ENCODE peak calls at places on chromosomes 7 and 10, in eight cellular contexts. A is GM12891, R is NCI-H2029, B is testis, H is DMS79, Y is GOT3, D is posterior vena cava, J is islet precursor cell. T is an unnamed sample.

GRCh38 chr10:116669832-116670644 is 49.3 kb downstream of the PNLIPRP2 start:
- DNase-seq in D (peak; percentile 73), R (no peak), J (peak; percentile 94), B (peak; percentile 45), H (peak; percentile 30), Y (no peak), A (no peak), T (no peak)

GRCh38 chr7:105454058-105454739 is 65.5 kb upstream of the SRPK2 start:
- DNase-seq in A (no peak), J (no peak), H (no peak), Y (no peak), D (no peak), R (no peak), B (no peak), T (no peak)

GRCh38 chr10:22590115-22590514 is 124.3 kb downstream of the PIP4K2A start:
- DNase-seq in H (no peak), B (no peak), A (no peak), R (no peak), Y (no peak), J (no peak), D (no peak), T (no peak)

GRCh38 chr10:33010132-33011037 is 52.4 kb upstream of the ITGB1 start:
- DNase-seq in R (no peak), A (no peak), D (no peak), J (peak; percentile 97), H (no peak), Y (no peak), B (no peak), T (no peak)

GRCh38 chr7:1368682-1369571 is 90.3 kb downstream of the MICALL2 start:
- DNase-seq in Y (no peak), B (peak; percentile 82), R (no peak), H (no peak), A (peak; percentile 75), J (peak; percentile 93), D (no peak), T (no peak)

GRCh38 chr10:27724287-27724686 is 21.3 kb downstream of the MKX start:
- DNase-seq in R (no peak), H (no peak), D (no peak), Y (no peak), B (no peak), A (no peak), J (no peak), T (peak; percentile 42)

GRCh38 chr10:71547290-71547689 is 150.6 kb downstream of the CDH23 start:
- DNase-seq in D (no peak), B (no peak), H (no peak), R (no peak), A (no peak), Y (no peak), J (no peak), T (no peak)

GRCh38 chr10:19063991-19064390 is 15.4 kb downstream of the MALRD1 start:
- DNase-seq in A (no peak), H (no peak), R (no peak), J (no peak), D (no peak), B (no peak), Y (no peak), T (no peak)

GRCh38 chr7:94655884-94656657 is at the start of gene SGCE:
- DNase-seq in R (peak; percentile 76), A (peak; percentile 25), J (peak; percentile 92), H (peak; percentile 76), B (peak; percentile 86), D (peak; percentile 87), Y (peak; percentile 29), T (no peak)

GRCh38 chr10:96271017-96271815 is at the start of gene BLNK:
- DNase-seq in Y (no peak), R (no peak), H (peak; percentile 29), B (peak; percentile 42), D (peak; percentile 86), A (no peak), J (peak; percentile 34), T (peak; percentile 90)

GRCh38 chr7:137879357-137880158 is 32.8 kb upstream of the DGKI start:
- DNase-seq in Y (no peak), J (no peak), R (no peak), A (no peak), B (no peak), D (no peak), H (no peak), T (peak; percentile 11)

GRCh38 chr10:91885362-91886079 is 23.8 kb downstream of the FGFBP3 start:
- DNase-seq in Y (no peak), R (no peak), H (no peak), D (no peak), J (no peak), A (no peak), B (no peak), T (no peak)

GRCh38 chr7:47539398-47540052 is 42.4 kb downstream of the TNS3 start:
- DNase-seq in D (peak; percentile 70), H (no peak), A (no peak), J (peak; percentile 77), B (peak; percentile 64), R (no peak), Y (no peak), T (no peak)

GRCh38 chr10:70575874-70576802 is 26.4 kb downstream of the PRF1 start:
- DNase-seq in Y (no peak), R (peak; percentile 74), H (peak; percentile 59), B (peak; percentile 76), D (peak; percentile 62), J (no peak), A (no peak), T (peak; percentile 99)

GRCh38 chr10:60335708-60336107 is 54.0 kb downstream of the ANK3 start:
- DNase-seq in R (no peak), D (no peak), H (no peak), Y (no peak), A (no peak), B (no peak), J (no peak), T (peak; percentile 2)

GRCh38 chr7:69309601-69310000 is 288.7 kb upstream of the AUTS2 start:
- DNase-seq in Y (no peak), R (no peak), J (no peak), D (no peak), H (no peak), A (no peak), B (no peak), T (no peak)

GRCh38 chr10:111473361-111473760 is 396.5 kb downstream of the ADRA2A start:
- DNase-seq in A (no peak), R (no peak), D (no peak), B (no peak), J (no peak), Y (no peak), H (no peak), T (no peak)

GRCh38 chr7:29106128-29106988 is 40.0 kb downstream of the CPVL start:
- DNase-seq in J (peak; percentile 73), B (peak; percentile 43), D (no peak), Y (no peak), H (peak; percentile 46), R (peak; percentile 51), A (no peak), T (peak; percentile 77)

GRCh38 chr7:116843373-116843772 is 19.0 kb upstream of the CAPZA2 start:
- DNase-seq in Y (no peak), R (no peak), A (no peak), J (no peak), H (no peak), D (no peak), B (no peak), T (peak; percentile 78)

GRCh38 chr7:91311844-91312243 is 47.6 kb downstream of the FZD1 start:
- DNase-seq in A (no peak), B (no peak), H (no peak), Y (no peak), J (no peak), D (no peak), R (no peak), T (no peak)

GRCh38 chr7:29881724-29882123 is 75.4 kb downstream of the WIPF3 start:
- DNase-seq in J (peak; percentile 58), Y (no peak), B (peak; percentile 54), H (no peak), D (no peak), A (no peak), R (no peak), T (no peak)

GRCh38 chr7:112167144-112167543 is 39.1 kb downstream of the DOCK4 start:
- DNase-seq in H (no peak), Y (no peak), B (no peak), A (no peak), J (no peak), R (no peak), D (no peak), T (no peak)

GRCh38 chr10:17652585-17652984 is 8.6 kb downstream of the STAM start:
- DNase-seq in R (no peak), A (no peak), H (no peak), D (no peak), Y (no peak), J (no peak), B (no peak), T (no peak)

GRCh38 chr7:27419581-27420177 is 177.1 kb downstream of the EVX1 start:
- DNase-seq in A (no peak), B (no peak), Y (no peak), J (no peak), D (no peak), H (no peak), R (no peak), T (no peak)

GRCh38 chr7:40199076-40199802 is 64.4 kb downstream of the SUGCT start:
- DNase-seq in A (no peak), D (no peak), Y (no peak), H (no peak), J (no peak), R (no peak), B (no peak), T (no peak)

GRCh38 chr10:110326351-110327032 is 21.8 kb upstream of the SMNDC1 start:
- DNase-seq in Y (no peak), D (no peak), J (no peak), H (no peak), B (no peak), R (no peak), A (no peak), T (no peak)

T was measured in MV-4-11.